ENCODE peak calls at places on chromosomes 11 and 22, in ten cellular contexts. N is activated T-helper 2 cell treated with anti-CD3 and anti-CD28 coated beads, Interferon-gamma antibody, Interleukin-2, Interleukin-4, amounts not matched to agents 10 μg/mL and 5 μg/mL and 100 μg/mL, durations not matched to agents 14 hours and 24 hours and 36 hours; E is transverse colon; J is activated T-cell treated with anti-CD3 and anti-CD28 coated beads, Interleukin-2, amount 50 U/mL, for 1 hour; B is activated CD4-positive, CD25-positive, alpha-beta regulatory T cell; H is GM03348; M is non-pigmented ciliary epithelial cell; Y is A673; L is activated CD8-positive, alpha-beta memory T cell treated with anti-CD3 and anti-CD28 coated beads, Interleukin-2, amount 10 ng/mL, durations not matched to agents 7 days and 5 days; Z is nephron progenitor cell. K is an unnamed sample.

GRCh38 chr11:65262775-65263174 is 1.0 kb downstream of the POLA2 start:
- DNase-seq in Z (no peak), B (no peak), J (no peak), E (no peak), H (no peak), M (no peak), N (no peak), L (no peak), Y (peak; percentile 21), K (no peak)

GRCh38 chr11:12675951-12676711 is 1.9 kb downstream of the TEAD1 start:
- DNase-seq in M (no peak), Z (peak; percentile 36), H (no peak), E (no peak), B (no peak), J (no peak), N (no peak), L (no peak), Y (peak; percentile 24), K (no peak)

GRCh38 chr11:32511926-32512325 is 71.7 kb upstream of the EIF3M start:
- DNase-seq in E (no peak), N (no peak), L (no peak), Z (no peak), H (no peak), M (no peak), Y (peak; percentile 75), J (no peak), B (no peak), K (no peak)

GRCh38 chr11:119891392-119891791 is 162.4 kb upstream of the NECTIN1 start:
- DNase-seq in M (no peak), H (no peak), N (no peak), Y (no peak), Z (no peak), L (no peak), B (no peak), J (no peak), E (no peak), K (no peak)

GRCh38 chr11:115505165-115505564 is 950 bp upstream of the CADM1 start:
- DNase-seq in N (no peak), L (no peak), Z (peak; percentile 15), Y (no peak), J (no peak), H (peak; percentile 4), E (no peak), B (no peak), M (no peak), K (no peak)

GRCh38 chr11:35850191-35850590 is 93.7 kb upstream of the LDLRAD3 start:
- DNase-seq in L (no peak), E (no peak), M (no peak), Y (no peak), J (no peak), N (no peak), Z (no peak), H (no peak), B (no peak), K (no peak)

GRCh38 chr11:72380132-72380503 is 54.2 kb downstream of the CLPB start:
- DNase-seq in Y (no peak), N (no peak), L (no peak), Z (no peak), H (no peak), M (no peak), J (no peak), E (no peak), B (no peak), K (no peak)

GRCh38 chr11:69166186-69167115 is 10.7 kb downstream of the SMIM38 start:
- DNase-seq in E (no peak), N (peak; percentile 24), Z (no peak), M (peak; percentile 63), J (no peak), L (peak; percentile 65), Y (peak; percentile 93), B (no peak), H (peak; percentile 93), K (peak; percentile 61)

GRCh38 chr22:20219667-20220628 is 48.2 kb downstream of the RTN4R start:
- DNase-seq in N (no peak), M (no peak), Z (no peak), B (no peak), Y (peak; percentile 45), E (no peak), L (no peak), H (no peak), J (no peak), K (no peak)

GRCh38 chr22:49992921-49993648 is 19.5 kb downstream of the IL17REL start:
- DNase-seq in Z (peak; percentile 54), B (peak; percentile 37), J (peak; percentile 74), L (peak; percentile 80), E (peak; percentile 83), Y (peak; percentile 76), H (peak; percentile 85), N (peak; percentile 49), M (no peak), K (no peak)

GRCh38 chr11:44607324-44607962 is 42.0 kb downstream of the CD82 start:
- DNase-seq in Z (no peak), J (no peak), H (peak; percentile 34), B (no peak), Y (no peak), N (no peak), M (no peak), L (no peak), E (no peak), K (no peak)

GRCh38 chr11:96288915-96289314 is 54.1 kb downstream of the MAML2 start:
- DNase-seq in M (no peak), Z (no peak), N (no peak), J (no peak), B (no peak), Y (no peak), H (no peak), E (no peak), L (no peak), K (no peak)

GRCh38 chr11:73176145-73176891 is 34.2 kb upstream of the FCHSD2 start:
- DNase-seq in Y (no peak), H (no peak), L (no peak), J (no peak), N (no peak), M (no peak), Z (no peak), E (no peak), B (no peak), K (no peak)

GRCh38 chr11:122120096-122120495 is 4.1 kb upstream of the BLID start:
- DNase-seq in N (no peak), Z (no peak), J (no peak), B (no peak), M (no peak), Y (no peak), L (no peak), E (no peak), H (no peak), K (no peak)

GRCh38 chr22:30754521-30754920 is 59.8 kb downstream of the OSBP2 start:
- DNase-seq in H (no peak), E (no peak), Y (no peak), L (no peak), B (no peak), N (no peak), J (no peak), Z (no peak), M (no peak), K (no peak)

GRCh38 chr22:44463151-44463550 is 34.9 kb downstream of the RTL6 start:
- DNase-seq in N (no peak), B (no peak), Y (no peak), M (no peak), E (no peak), L (peak; percentile 35), Z (no peak), J (no peak), H (no peak), K (no peak)

GRCh38 chr22:38174626-38175025 is 7.0 kb downstream of the PLA2G6 start:
- DNase-seq in Z (no peak), N (no peak), E (no peak), J (no peak), B (no peak), L (no peak), M (no peak), H (no peak), Y (no peak), K (no peak)

GRCh38 chr11:11641581-11641980 is 19.8 kb upstream of the GALNT18 start:
- DNase-seq in B (no peak), N (no peak), H (no peak), M (no peak), Y (no peak), E (no peak), Z (no peak), J (no peak), L (no peak), K (no peak)

GRCh38 chr11:28729339-28729738 is 621.2 kb downstream of the METTL15 start:
- DNase-seq in Y (no peak), Z (no peak), M (no peak), E (no peak), H (no peak), N (no peak), B (no peak), L (no peak), J (no peak), K (no peak)

GRCh38 chr22:41931701-41932269 is 5.2 kb upstream of the TNFRSF13C start:
- DNase-seq in J (no peak), E (no peak), Y (no peak), N (no peak), Z (no peak), L (no peak), B (no peak), M (no peak), H (no peak), K (no peak)

GRCh38 chr11:75476716-75477613 is 44.0 kb upstream of the KLHL35 start:
- DNase-seq in N (no peak), E (no peak), Z (peak; percentile 32), J (no peak), B (no peak), Y (no peak), M (no peak), L (no peak), H (no peak), K (no peak)

GRCh38 chr22:23385301-23386244 is 194.5 kb downstream of the IGLL1 start:
- DNase-seq in L (peak; percentile 83), N (peak; percentile 69), E (peak; percentile 88), B (peak; percentile 84), Z (peak; percentile 94), J (peak; percentile 87), M (peak; percentile 30), H (peak; percentile 93), Y (peak; percentile 81), K (peak; percentile 30)

GRCh38 chr11:118705111-118705741 is 25.8 kb upstream of the TREH start:
- DNase-seq in Z (no peak), E (peak; percentile 29), L (peak; percentile 62), N (no peak), M (no peak), J (peak; percentile 49), B (no peak), Y (no peak), H (no peak), K (no peak)

GRCh38 chr22:41641854-41642253 is 20.8 kb downstream of the XRCC6 start:
- DNase-seq in Z (no peak), L (no peak), H (no peak), N (no peak), E (no peak), J (no peak), M (no peak), B (no peak), Y (no peak), K (no peak)

GRCh38 chr22:24925586-24926427 is 20.7 kb downstream of the LHFPL7 start:
- DNase-seq in Y (no peak), Z (no peak), L (no peak), N (no peak), M (no peak), E (no peak), H (no peak), B (no peak), J (no peak), K (no peak)

GRCh38 chr11:126152152-126152551 is 59.3 kb downstream of the RPUSD4 start:
- DNase-seq in M (no peak), B (no peak), Y (no peak), Z (no peak), J (no peak), L (no peak), H (no peak), N (no peak), E (no peak), K (no peak)

GRCh38 chr22:29266564-29267461 is 968 bp downstream of the RHBDD3 start:
- DNase-seq in H (no peak), L (peak; percentile 45), N (no peak), M (no peak), J (no peak), E (no peak), B (no peak), Y (no peak), Z (peak; percentile 23), K (no peak)

GRCh38 chr11:95143106-95143681 is 53.5 kb downstream of the ENDOD1 start:
- DNase-seq in M (no peak), L (no peak), Z (no peak), N (no peak), J (no peak), B (no peak), Y (no peak), H (peak; percentile 37), E (no peak), K (no peak)